ENCODE peak calls at places on chromosome 10, in ten cellular contexts. One of them, this sample, is unnamed.

GRCh38 chr10:133308431-133309110 is at the start of the genes TUBGCP2 and ZNF511:
- DNase-seq in stimulated activated CD4-positive, alpha-beta T cell treated with anti-CD3 and anti-CD28 coated beads, Interleukin-1b, Interleukin-23, amount 100 ng/mL, for 1 hour: peak
- DNase-seq in lung: peak
- DNase-seq in epithelial cell of esophagus: peak
- DNase-seq in thoracic aorta: peak
- DNase-seq in non-pigmented ciliary epithelial cell: no peak
- DNase-seq in right atrium auricular region: peak
- DNase-seq in nephron progenitor cell: peak
- DNase-seq in HL-60: peak
- DNase-seq in activated CD4-positive, alpha-beta T cell treated with anti-CD3 and anti-CD28 coated beads, Interleukin-2, amount 10 ng/mL, durations not matched to agents 7 days and 5 days: peak
- DNase-seq in this sample: peak

GRCh38 chr10:5317547-5318107 is 47.1 kb upstream of the UCN3 start:
- DNase-seq in right atrium auricular region: no peak
- DNase-seq in HL-60: peak
- DNase-seq in activated CD4-positive, alpha-beta T cell treated with anti-CD3 and anti-CD28 coated beads, Interleukin-2, amount 10 ng/mL, durations not matched to agents 7 days and 5 days: peak
- DNase-seq in thoracic aorta: no peak
- DNase-seq in epithelial cell of esophagus: peak
- DNase-seq in non-pigmented ciliary epithelial cell: peak
- DNase-seq in stimulated activated CD4-positive, alpha-beta T cell treated with anti-CD3 and anti-CD28 coated beads, Interleukin-1b, Interleukin-23, amount 100 ng/mL, for 1 hour: peak
- DNase-seq in lung: no peak
- DNase-seq in nephron progenitor cell: no peak
- DNase-seq in this sample: peak

GRCh38 chr10:133129151-133129853 is 30.7 kb upstream of the KNDC1 start:
- DNase-seq in thoracic aorta: no peak
- DNase-seq in epithelial cell of esophagus: no peak
- DNase-seq in nephron progenitor cell: no peak
- DNase-seq in activated CD4-positive, alpha-beta T cell treated with anti-CD3 and anti-CD28 coated beads, Interleukin-2, amount 10 ng/mL, durations not matched to agents 7 days and 5 days: no peak
- DNase-seq in HL-60: no peak
- DNase-seq in right atrium auricular region: no peak
- DNase-seq in lung: no peak
- DNase-seq in stimulated activated CD4-positive, alpha-beta T cell treated with anti-CD3 and anti-CD28 coated beads, Interleukin-1b, Interleukin-23, amount 100 ng/mL, for 1 hour: no peak
- DNase-seq in non-pigmented ciliary epithelial cell: no peak
- DNase-seq in this sample: no peak

GRCh38 chr10:72812798-72813430 is 80.6 kb upstream of the OIT3 start:
- DNase-seq in lung: no peak
- DNase-seq in nephron progenitor cell: no peak
- DNase-seq in activated CD4-positive, alpha-beta T cell treated with anti-CD3 and anti-CD28 coated beads, Interleukin-2, amount 10 ng/mL, durations not matched to agents 7 days and 5 days: no peak
- DNase-seq in right atrium auricular region: no peak
- DNase-seq in epithelial cell of esophagus: peak
- DNase-seq in non-pigmented ciliary epithelial cell: no peak
- DNase-seq in HL-60: no peak
- DNase-seq in thoracic aorta: no peak
- DNase-seq in stimulated activated CD4-positive, alpha-beta T cell treated with anti-CD3 and anti-CD28 coated beads, Interleukin-1b, Interleukin-23, amount 100 ng/mL, for 1 hour: no peak
- DNase-seq in this sample: no peak

GRCh38 chr10:76550806-76551205 is 1086.8 kb downstream of the KCNMA1 start:
- DNase-seq in epithelial cell of esophagus: no peak
- DNase-seq in activated CD4-positive, alpha-beta T cell treated with anti-CD3 and anti-CD28 coated beads, Interleukin-2, amount 10 ng/mL, durations not matched to agents 7 days and 5 days: no peak
- DNase-seq in non-pigmented ciliary epithelial cell: no peak
- DNase-seq in right atrium auricular region: no peak
- DNase-seq in thoracic aorta: no peak
- DNase-seq in lung: no peak
- DNase-seq in HL-60: no peak
- DNase-seq in stimulated activated CD4-positive, alpha-beta T cell treated with anti-CD3 and anti-CD28 coated beads, Interleukin-1b, Interleukin-23, amount 100 ng/mL, for 1 hour: no peak
- DNase-seq in nephron progenitor cell: no peak
- DNase-seq in this sample: no peak

GRCh38 chr10:126628746-126629145 is 41.7 kb downstream of the C10orf90 start:
- DNase-seq in stimulated activated CD4-positive, alpha-beta T cell treated with anti-CD3 and anti-CD28 coated beads, Interleukin-1b, Interleukin-23, amount 100 ng/mL, for 1 hour: no peak
- DNase-seq in epithelial cell of esophagus: no peak
- DNase-seq in right atrium auricular region: no peak
- DNase-seq in non-pigmented ciliary epithelial cell: no peak
- DNase-seq in lung: no peak
- DNase-seq in HL-60: no peak
- DNase-seq in thoracic aorta: no peak
- DNase-seq in nephron progenitor cell: no peak
- DNase-seq in activated CD4-positive, alpha-beta T cell treated with anti-CD3 and anti-CD28 coated beads, Interleukin-2, amount 10 ng/mL, durations not matched to agents 7 days and 5 days: no peak
- DNase-seq in this sample: no peak

GRCh38 chr10:102114861-102115618 is 5.1 kb downstream of the LDB1 start:
- DNase-seq in nephron progenitor cell: peak
- DNase-seq in lung: peak
- DNase-seq in activated CD4-positive, alpha-beta T cell treated with anti-CD3 and anti-CD28 coated beads, Interleukin-2, amount 10 ng/mL, durations not matched to agents 7 days and 5 days: peak
- DNase-seq in stimulated activated CD4-positive, alpha-beta T cell treated with anti-CD3 and anti-CD28 coated beads, Interleukin-1b, Interleukin-23, amount 100 ng/mL, for 1 hour: peak
- DNase-seq in epithelial cell of esophagus: peak
- DNase-seq in thoracic aorta: peak
- DNase-seq in HL-60: peak
- DNase-seq in non-pigmented ciliary epithelial cell: no peak
- DNase-seq in right atrium auricular region: peak
- DNase-seq in this sample: peak

GRCh38 chr10:130770018-130770630 is 541.4 kb downstream of the TCERG1L start:
- DNase-seq in nephron progenitor cell: no peak
- DNase-seq in stimulated activated CD4-positive, alpha-beta T cell treated with anti-CD3 and anti-CD28 coated beads, Interleukin-1b, Interleukin-23, amount 100 ng/mL, for 1 hour: no peak
- DNase-seq in activated CD4-positive, alpha-beta T cell treated with anti-CD3 and anti-CD28 coated beads, Interleukin-2, amount 10 ng/mL, durations not matched to agents 7 days and 5 days: no peak
- DNase-seq in epithelial cell of esophagus: no peak
- DNase-seq in lung: no peak
- DNase-seq in non-pigmented ciliary epithelial cell: no peak
- DNase-seq in right atrium auricular region: no peak
- DNase-seq in HL-60: no peak
- DNase-seq in thoracic aorta: no peak
- DNase-seq in this sample: peak

GRCh38 chr10:21727452-21728168 is 193.6 kb downstream of the MLLT10 start:
- DNase-seq in nephron progenitor cell: no peak
- DNase-seq in HL-60: no peak
- DNase-seq in activated CD4-positive, alpha-beta T cell treated with anti-CD3 and anti-CD28 coated beads, Interleukin-2, amount 10 ng/mL, durations not matched to agents 7 days and 5 days: no peak
- DNase-seq in thoracic aorta: no peak
- DNase-seq in non-pigmented ciliary epithelial cell: no peak
- DNase-seq in stimulated activated CD4-positive, alpha-beta T cell treated with anti-CD3 and anti-CD28 coated beads, Interleukin-1b, Interleukin-23, amount 100 ng/mL, for 1 hour: no peak
- DNase-seq in right atrium auricular region: no peak
- DNase-seq in lung: no peak
- DNase-seq in epithelial cell of esophagus: peak
- DNase-seq in this sample: no peak

GRCh38 chr10:85609509-85609908 is 757.1 kb downstream of the GRID1 start:
- DNase-seq in non-pigmented ciliary epithelial cell: no peak
- DNase-seq in right atrium auricular region: no peak
- DNase-seq in stimulated activated CD4-positive, alpha-beta T cell treated with anti-CD3 and anti-CD28 coated beads, Interleukin-1b, Interleukin-23, amount 100 ng/mL, for 1 hour: no peak
- DNase-seq in nephron progenitor cell: no peak
- DNase-seq in lung: no peak
- DNase-seq in epithelial cell of esophagus: no peak
- DNase-seq in activated CD4-positive, alpha-beta T cell treated with anti-CD3 and anti-CD28 coated beads, Interleukin-2, amount 10 ng/mL, durations not matched to agents 7 days and 5 days: no peak
- DNase-seq in HL-60: no peak
- DNase-seq in thoracic aorta: no peak
- DNase-seq in this sample: no peak

GRCh38 chr10:62116896-62117295 is 151.7 kb downstream of the RTKN2 start:
- DNase-seq in epithelial cell of esophagus: peak
- DNase-seq in non-pigmented ciliary epithelial cell: no peak
- DNase-seq in HL-60: no peak
- DNase-seq in nephron progenitor cell: no peak
- DNase-seq in thoracic aorta: no peak
- DNase-seq in activated CD4-positive, alpha-beta T cell treated with anti-CD3 and anti-CD28 coated beads, Interleukin-2, amount 10 ng/mL, durations not matched to agents 7 days and 5 days: no peak
- DNase-seq in right atrium auricular region: no peak
- DNase-seq in stimulated activated CD4-positive, alpha-beta T cell treated with anti-CD3 and anti-CD28 coated beads, Interleukin-1b, Interleukin-23, amount 100 ng/mL, for 1 hour: no peak
- DNase-seq in lung: peak
- DNase-seq in this sample: no peak

GRCh38 chr10:111323567-111323966 is 246.7 kb downstream of the ADRA2A start:
- DNase-seq in non-pigmented ciliary epithelial cell: no peak
- DNase-seq in lung: no peak
- DNase-seq in activated CD4-positive, alpha-beta T cell treated with anti-CD3 and anti-CD28 coated beads, Interleukin-2, amount 10 ng/mL, durations not matched to agents 7 days and 5 days: no peak
- DNase-seq in right atrium auricular region: no peak
- DNase-seq in thoracic aorta: no peak
- DNase-seq in stimulated activated CD4-positive, alpha-beta T cell treated with anti-CD3 and anti-CD28 coated beads, Interleukin-1b, Interleukin-23, amount 100 ng/mL, for 1 hour: no peak
- DNase-seq in nephron progenitor cell: no peak
- DNase-seq in HL-60: no peak
- DNase-seq in epithelial cell of esophagus: no peak
- DNase-seq in this sample: no peak

GRCh38 chr10:22927661-22928403 is at the start of gene ARMC3:
- DNase-seq in right atrium auricular region: peak
- DNase-seq in activated CD4-positive, alpha-beta T cell treated with anti-CD3 and anti-CD28 coated beads, Interleukin-2, amount 10 ng/mL, durations not matched to agents 7 days and 5 days: peak
- DNase-seq in lung: peak
- DNase-seq in nephron progenitor cell: peak
- DNase-seq in thoracic aorta: no peak
- DNase-seq in HL-60: peak
- DNase-seq in epithelial cell of esophagus: peak
- DNase-seq in stimulated activated CD4-positive, alpha-beta T cell treated with anti-CD3 and anti-CD28 coated beads, Interleukin-1b, Interleukin-23, amount 100 ng/mL, for 1 hour: peak
- DNase-seq in non-pigmented ciliary epithelial cell: no peak
- DNase-seq in this sample: no peak

GRCh38 chr10:59748834-59749233 is 4.4 kb downstream of the MRLN start:
- DNase-seq in HL-60: no peak
- DNase-seq in right atrium auricular region: no peak
- DNase-seq in stimulated activated CD4-positive, alpha-beta T cell treated with anti-CD3 and anti-CD28 coated beads, Interleukin-1b, Interleukin-23, amount 100 ng/mL, for 1 hour: no peak
- DNase-seq in epithelial cell of esophagus: peak
- DNase-seq in activated CD4-positive, alpha-beta T cell treated with anti-CD3 and anti-CD28 coated beads, Interleukin-2, amount 10 ng/mL, durations not matched to agents 7 days and 5 days: no peak
- DNase-seq in nephron progenitor cell: no peak
- DNase-seq in non-pigmented ciliary epithelial cell: no peak
- DNase-seq in lung: no peak
- DNase-seq in thoracic aorta: no peak
- DNase-seq in this sample: no peak

GRCh38 chr10:95405655-95406054 is 114.9 kb upstream of the PDLIM1 start:
- DNase-seq in non-pigmented ciliary epithelial cell: no peak
- DNase-seq in lung: no peak
- DNase-seq in nephron progenitor cell: no peak
- DNase-seq in activated CD4-positive, alpha-beta T cell treated with anti-CD3 and anti-CD28 coated beads, Interleukin-2, amount 10 ng/mL, durations not matched to agents 7 days and 5 days: no peak
- DNase-seq in epithelial cell of esophagus: no peak
- DNase-seq in HL-60: no peak
- DNase-seq in right atrium auricular region: no peak
- DNase-seq in stimulated activated CD4-positive, alpha-beta T cell treated with anti-CD3 and anti-CD28 coated beads, Interleukin-1b, Interleukin-23, amount 100 ng/mL, for 1 hour: no peak
- DNase-seq in thoracic aorta: no peak
- DNase-seq in this sample: no peak

GRCh38 chr10:97291357-97292096 is 910 bp downstream of the ARHGAP19 start:
- DNase-seq in lung: no peak
- DNase-seq in stimulated activated CD4-positive, alpha-beta T cell treated with anti-CD3 and anti-CD28 coated beads, Interleukin-1b, Interleukin-23, amount 100 ng/mL, for 1 hour: no peak
- DNase-seq in right atrium auricular region: no peak
- DNase-seq in HL-60: peak
- DNase-seq in non-pigmented ciliary epithelial cell: no peak
- DNase-seq in thoracic aorta: no peak
- DNase-seq in activated CD4-positive, alpha-beta T cell treated with anti-CD3 and anti-CD28 coated beads, Interleukin-2, amount 10 ng/mL, durations not matched to agents 7 days and 5 days: no peak
- DNase-seq in epithelial cell of esophagus: no peak
- DNase-seq in nephron progenitor cell: no peak
- DNase-seq in this sample: no peak

GRCh38 chr10:118585794-118586193 is 9.7 kb downstream of the PRLHR start:
- DNase-seq in stimulated activated CD4-positive, alpha-beta T cell treated with anti-CD3 and anti-CD28 coated beads, Interleukin-1b, Interleukin-23, amount 100 ng/mL, for 1 hour: no peak
- DNase-seq in right atrium auricular region: no peak
- DNase-seq in activated CD4-positive, alpha-beta T cell treated with anti-CD3 and anti-CD28 coated beads, Interleukin-2, amount 10 ng/mL, durations not matched to agents 7 days and 5 days: no peak
- DNase-seq in thoracic aorta: no peak
- DNase-seq in lung: no peak
- DNase-seq in nephron progenitor cell: no peak
- DNase-seq in HL-60: no peak
- DNase-seq in epithelial cell of esophagus: peak
- DNase-seq in non-pigmented ciliary epithelial cell: no peak
- DNase-seq in this sample: no peak

GRCh38 chr10:79184141-79184625 is 115.4 kb downstream of the ZMIZ1 start:
- DNase-seq in nephron progenitor cell: no peak
- DNase-seq in lung: peak
- DNase-seq in activated CD4-positive, alpha-beta T cell treated with anti-CD3 and anti-CD28 coated beads, Interleukin-2, amount 10 ng/mL, durations not matched to agents 7 days and 5 days: no peak
- DNase-seq in epithelial cell of esophagus: peak
- DNase-seq in thoracic aorta: no peak
- DNase-seq in right atrium auricular region: no peak
- DNase-seq in stimulated activated CD4-positive, alpha-beta T cell treated with anti-CD3 and anti-CD28 coated beads, Interleukin-1b, Interleukin-23, amount 100 ng/mL, for 1 hour: no peak
- DNase-seq in non-pigmented ciliary epithelial cell: no peak
- DNase-seq in HL-60: no peak
- DNase-seq in this sample: no peak

GRCh38 chr10:132670546-132670945 is 115.4 kb downstream of the NKX6-2 start:
- DNase-seq in stimulated activated CD4-positive, alpha-beta T cell treated with anti-CD3 and anti-CD28 coated beads, Interleukin-1b, Interleukin-23, amount 100 ng/mL, for 1 hour: no peak
- DNase-seq in epithelial cell of esophagus: no peak
- DNase-seq in thoracic aorta: no peak
- DNase-seq in right atrium auricular region: no peak
- DNase-seq in HL-60: no peak
- DNase-seq in non-pigmented ciliary epithelial cell: no peak
- DNase-seq in activated CD4-positive, alpha-beta T cell treated with anti-CD3 and anti-CD28 coated beads, Interleukin-2, amount 10 ng/mL, durations not matched to agents 7 days and 5 days: no peak
- DNase-seq in lung: no peak
- DNase-seq in nephron progenitor cell: no peak
- DNase-seq in this sample: peak

GRCh38 chr10:49781247-49781646 is 19.1 kb upstream of the OGDHL start:
- DNase-seq in lung: no peak
- DNase-seq in nephron progenitor cell: no peak
- DNase-seq in HL-60: no peak
- DNase-seq in non-pigmented ciliary epithelial cell: no peak
- DNase-seq in activated CD4-positive, alpha-beta T cell treated with anti-CD3 and anti-CD28 coated beads, Interleukin-2, amount 10 ng/mL, durations not matched to agents 7 days and 5 days: no peak
- DNase-seq in thoracic aorta: no peak
- DNase-seq in stimulated activated CD4-positive, alpha-beta T cell treated with anti-CD3 and anti-CD28 coated beads, Interleukin-1b, Interleukin-23, amount 100 ng/mL, for 1 hour: no peak
- DNase-seq in right atrium auricular region: no peak
- DNase-seq in epithelial cell of esophagus: no peak
- DNase-seq in this sample: no peak

GRCh38 chr10:93481213-93481930 is 762 bp downstream of the MYOF start:
- DNase-seq in HL-60: no peak
- DNase-seq in right atrium auricular region: no peak
- DNase-seq in non-pigmented ciliary epithelial cell: no peak
- DNase-seq in activated CD4-positive, alpha-beta T cell treated with anti-CD3 and anti-CD28 coated beads, Interleukin-2, amount 10 ng/mL, durations not matched to agents 7 days and 5 days: no peak
- DNase-seq in epithelial cell of esophagus: no peak
- DNase-seq in lung: no peak
- DNase-seq in stimulated activated CD4-positive, alpha-beta T cell treated with anti-CD3 and anti-CD28 coated beads, Interleukin-1b, Interleukin-23, amount 100 ng/mL, for 1 hour: no peak
- DNase-seq in thoracic aorta: no peak
- DNase-seq in nephron progenitor cell: no peak
- DNase-seq in this sample: no peak

GRCh38 chr10:23202736-23203135 is 10.6 kb downstream of the PTF1A start:
- DNase-seq in non-pigmented ciliary epithelial cell: no peak
- DNase-seq in activated CD4-positive, alpha-beta T cell treated with anti-CD3 and anti-CD28 coated beads, Interleukin-2, amount 10 ng/mL, durations not matched to agents 7 days and 5 days: no peak
- DNase-seq in stimulated activated CD4-positive, alpha-beta T cell treated with anti-CD3 and anti-CD28 coated beads, Interleukin-1b, Interleukin-23, amount 100 ng/mL, for 1 hour: no peak
- DNase-seq in HL-60: no peak
- DNase-seq in thoracic aorta: no peak
- DNase-seq in lung: no peak
- DNase-seq in nephron progenitor cell: no peak
- DNase-seq in epithelial cell of esophagus: no peak
- DNase-seq in right atrium auricular region: no peak
- DNase-seq in this sample: no peak

GRCh38 chr10:80144302-80145131 is 12.0 kb downstream of the PLAC9 start:
- DNase-seq in right atrium auricular region: peak
- DNase-seq in thoracic aorta: no peak
- DNase-seq in epithelial cell of esophagus: peak
- DNase-seq in HL-60: no peak
- DNase-seq in stimulated activated CD4-positive, alpha-beta T cell treated with anti-CD3 and anti-CD28 coated beads, Interleukin-1b, Interleukin-23, amount 100 ng/mL, for 1 hour: no peak
- DNase-seq in activated CD4-positive, alpha-beta T cell treated with anti-CD3 and anti-CD28 coated beads, Interleukin-2, amount 10 ng/mL, durations not matched to agents 7 days and 5 days: peak
- DNase-seq in nephron progenitor cell: no peak
- DNase-seq in lung: no peak
- DNase-seq in non-pigmented ciliary epithelial cell: no peak
- DNase-seq in this sample: no peak

GRCh38 chr10:110074298-110074697 is 66.5 kb downstream of the ADD3 start:
- DNase-seq in HL-60: no peak
- DNase-seq in thoracic aorta: no peak
- DNase-seq in epithelial cell of esophagus: no peak
- DNase-seq in stimulated activated CD4-positive, alpha-beta T cell treated with anti-CD3 and anti-CD28 coated beads, Interleukin-1b, Interleukin-23, amount 100 ng/mL, for 1 hour: no peak
- DNase-seq in lung: no peak
- DNase-seq in right atrium auricular region: no peak
- DNase-seq in non-pigmented ciliary epithelial cell: no peak
- DNase-seq in nephron progenitor cell: no peak
- DNase-seq in activated CD4-positive, alpha-beta T cell treated with anti-CD3 and anti-CD28 coated beads, Interleukin-2, amount 10 ng/mL, durations not matched to agents 7 days and 5 days: no peak
- DNase-seq in this sample: peak

GRCh38 chr10:103476046-103476768 is 2.8 kb downstream of the CALHM3 start:
- DNase-seq in activated CD4-positive, alpha-beta T cell treated with anti-CD3 and anti-CD28 coated beads, Interleukin-2, amount 10 ng/mL, durations not matched to agents 7 days and 5 days: no peak
- DNase-seq in HL-60: no peak
- DNase-seq in right atrium auricular region: no peak
- DNase-seq in epithelial cell of esophagus: no peak
- DNase-seq in nephron progenitor cell: peak
- DNase-seq in lung: no peak
- DNase-seq in stimulated activated CD4-positive, alpha-beta T cell treated with anti-CD3 and anti-CD28 coated beads, Interleukin-1b, Interleukin-23, amount 100 ng/mL, for 1 hour: no peak
- DNase-seq in non-pigmented ciliary epithelial cell: no peak
- DNase-seq in thoracic aorta: no peak
- DNase-seq in this sample: no peak